ENCODE peak calls at places on chromosomes 12 and 14, in six cellular contexts. One of them, this sample, is unnamed.

GRCh38 chr12:121087467-121088207 is 45.0 kb upstream of the P2RX7 start:
- DNase-seq in fibroblast of lung: no peak
- DNase-seq in CD4-positive, alpha-beta memory T cell: no peak
- DNase-seq in GM23338: no peak
- DNase-seq in pancreas: no peak
- DNase-seq in AG04450: no peak
- DNase-seq in this sample: no peak

GRCh38 chr12:131074221-131075083 is 120.7 kb downstream of the ADGRD1 start:
- DNase-seq in fibroblast of lung: no peak
- DNase-seq in CD4-positive, alpha-beta memory T cell: no peak
- DNase-seq in GM23338: no peak
- DNase-seq in pancreas: no peak
- DNase-seq in AG04450: no peak
- DNase-seq in this sample: no peak

GRCh38 chr14:103129301-103130016 is 6.2 kb downstream of the TNFAIP2 start:
- DNase-seq in fibroblast of lung: no peak
- DNase-seq in CD4-positive, alpha-beta memory T cell: no peak
- DNase-seq in GM23338: no peak
- DNase-seq in pancreas: peak; percentile 54
- DNase-seq in AG04450: no peak
- DNase-seq in this sample: no peak

GRCh38 chr12:43882578-43883178 is 46.8 kb downstream of the TMEM117 start:
- DNase-seq in fibroblast of lung: peak; percentile 50
- DNase-seq in CD4-positive, alpha-beta memory T cell: no peak
- DNase-seq in GM23338: peak; percentile 79
- DNase-seq in pancreas: no peak
- DNase-seq in AG04450: peak; percentile 54
- DNase-seq in this sample: peak; percentile 30

GRCh38 chr14:75242546-75243273 is 35.9 kb upstream of the FOS start:
- DNase-seq in fibroblast of lung: peak; percentile 85
- DNase-seq in CD4-positive, alpha-beta memory T cell: no peak
- DNase-seq in GM23338: no peak
- DNase-seq in pancreas: no peak
- DNase-seq in AG04450: peak; percentile 69
- DNase-seq in this sample: no peak

GRCh38 chr12:120892265-120892664 is 11.9 kb downstream of the SPPL3 start:
- DNase-seq in fibroblast of lung: no peak
- DNase-seq in CD4-positive, alpha-beta memory T cell: no peak
- DNase-seq in GM23338: no peak
- DNase-seq in pancreas: no peak
- DNase-seq in AG04450: no peak
- DNase-seq in this sample: no peak

GRCh38 chr12:22190-22529 is 44.4 kb upstream of the IQSEC3 start:
- DNase-seq in fibroblast of lung: no peak
- DNase-seq in CD4-positive, alpha-beta memory T cell: no peak
- DNase-seq in GM23338: no peak
- DNase-seq in pancreas: peak; percentile 13
- DNase-seq in AG04450: no peak
- DNase-seq in this sample: no peak

GRCh38 chr12:126418357-126418756 is 1353.1 kb downstream of the AACS start:
- DNase-seq in fibroblast of lung: no peak
- DNase-seq in CD4-positive, alpha-beta memory T cell: no peak
- DNase-seq in GM23338: no peak
- DNase-seq in pancreas: no peak
- DNase-seq in AG04450: no peak
- DNase-seq in this sample: no peak

GRCh38 chr14:103675957-103676356 is 39.3 kb downstream of the XRCC3 start:
- DNase-seq in fibroblast of lung: no peak
- DNase-seq in CD4-positive, alpha-beta memory T cell: no peak
- DNase-seq in GM23338: no peak
- DNase-seq in pancreas: no peak
- DNase-seq in AG04450: no peak
- DNase-seq in this sample: no peak

GRCh38 chr12:126667340-126667739 is 1599.6 kb upstream of the TMEM132C start:
- DNase-seq in fibroblast of lung: peak; percentile 98
- DNase-seq in CD4-positive, alpha-beta memory T cell: no peak
- DNase-seq in GM23338: no peak
- DNase-seq in pancreas: no peak
- DNase-seq in AG04450: no peak
- DNase-seq in this sample: no peak

GRCh38 chr12:106459534-106459933 is 102.0 kb downstream of the POLR3B start:
- DNase-seq in fibroblast of lung: no peak
- DNase-seq in CD4-positive, alpha-beta memory T cell: no peak
- DNase-seq in GM23338: no peak
- DNase-seq in pancreas: no peak
- DNase-seq in AG04450: no peak
- DNase-seq in this sample: no peak

GRCh38 chr14:33186656-33187055 is 248.0 kb downstream of the NPAS3 start:
- DNase-seq in fibroblast of lung: no peak
- DNase-seq in CD4-positive, alpha-beta memory T cell: no peak
- DNase-seq in GM23338: no peak
- DNase-seq in pancreas: no peak
- DNase-seq in AG04450: no peak
- DNase-seq in this sample: no peak

GRCh38 chr12:105825141-105825540 is 313.6 kb downstream of the NUAK1 start:
- DNase-seq in fibroblast of lung: peak; percentile 65
- DNase-seq in CD4-positive, alpha-beta memory T cell: no peak
- DNase-seq in GM23338: no peak
- DNase-seq in pancreas: no peak
- DNase-seq in AG04450: no peak
- DNase-seq in this sample: no peak

GRCh38 chr12:18747960-18748359 is 10.0 kb downstream of the CAPZA3 start:
- DNase-seq in fibroblast of lung: peak; percentile 99
- DNase-seq in CD4-positive, alpha-beta memory T cell: no peak
- DNase-seq in GM23338: peak; percentile 35
- DNase-seq in pancreas: no peak
- DNase-seq in AG04450: peak; percentile 77
- DNase-seq in this sample: no peak

GRCh38 chr14:104547998-104548700 is 31.4 kb upstream of the C14orf180 start:
- DNase-seq in fibroblast of lung: no peak
- DNase-seq in CD4-positive, alpha-beta memory T cell: no peak
- DNase-seq in GM23338: no peak
- DNase-seq in pancreas: no peak
- DNase-seq in AG04450: no peak
- DNase-seq in this sample: no peak

GRCh38 chr12:106305376-106305775 is 2.8 kb downstream of the TCP11L2 start:
- DNase-seq in fibroblast of lung: peak; percentile 15
- DNase-seq in CD4-positive, alpha-beta memory T cell: no peak
- DNase-seq in GM23338: peak; percentile 13
- DNase-seq in pancreas: no peak
- DNase-seq in AG04450: no peak
- DNase-seq in this sample: no peak

GRCh38 chr14:103819503-103820307 is 27.7 kb downstream of the PPP1R13B start:
- DNase-seq in fibroblast of lung: peak; percentile 15
- DNase-seq in CD4-positive, alpha-beta memory T cell: no peak
- DNase-seq in GM23338: peak; percentile 86
- DNase-seq in pancreas: no peak
- DNase-seq in AG04450: no peak
- DNase-seq in this sample: peak; percentile 53

GRCh38 chr14:96267336-96267735 is 11.3 kb downstream of the BDKRB1 start:
- DNase-seq in fibroblast of lung: peak; percentile 70
- DNase-seq in CD4-positive, alpha-beta memory T cell: no peak
- DNase-seq in GM23338: no peak
- DNase-seq in pancreas: no peak
- DNase-seq in AG04450: peak; percentile 69
- DNase-seq in this sample: no peak

GRCh38 chr12:10130042-10130441 is at the start of gene CLEC7A:
- DNase-seq in fibroblast of lung: no peak
- DNase-seq in CD4-positive, alpha-beta memory T cell: no peak
- DNase-seq in GM23338: no peak
- DNase-seq in pancreas: no peak
- DNase-seq in AG04450: no peak
- DNase-seq in this sample: no peak

GRCh38 chr14:50862171-50862570 is 9.7 kb upstream of the ABHD12B start:
- DNase-seq in fibroblast of lung: no peak
- DNase-seq in CD4-positive, alpha-beta memory T cell: no peak
- DNase-seq in GM23338: no peak
- DNase-seq in pancreas: no peak
- DNase-seq in AG04450: no peak
- DNase-seq in this sample: no peak

GRCh38 chr12:106736051-106736957 is 38.2 kb upstream of the RIC8B start:
- DNase-seq in fibroblast of lung: no peak
- DNase-seq in CD4-positive, alpha-beta memory T cell: no peak
- DNase-seq in GM23338: peak; percentile 30
- DNase-seq in pancreas: no peak
- DNase-seq in AG04450: no peak
- DNase-seq in this sample: no peak

GRCh38 chr14:48193893-48194292 is 518.5 kb upstream of the MDGA2 start:
- DNase-seq in fibroblast of lung: no peak
- DNase-seq in CD4-positive, alpha-beta memory T cell: no peak
- DNase-seq in GM23338: peak; percentile 34
- DNase-seq in pancreas: no peak
- DNase-seq in AG04450: no peak
- DNase-seq in this sample: no peak

GRCh38 chr14:68172664-68173063 is 353.1 kb downstream of the RAD51B start:
- DNase-seq in fibroblast of lung: peak; percentile 63
- DNase-seq in CD4-positive, alpha-beta memory T cell: no peak
- DNase-seq in GM23338: no peak
- DNase-seq in pancreas: no peak
- DNase-seq in AG04450: no peak
- DNase-seq in this sample: no peak

DNA sequence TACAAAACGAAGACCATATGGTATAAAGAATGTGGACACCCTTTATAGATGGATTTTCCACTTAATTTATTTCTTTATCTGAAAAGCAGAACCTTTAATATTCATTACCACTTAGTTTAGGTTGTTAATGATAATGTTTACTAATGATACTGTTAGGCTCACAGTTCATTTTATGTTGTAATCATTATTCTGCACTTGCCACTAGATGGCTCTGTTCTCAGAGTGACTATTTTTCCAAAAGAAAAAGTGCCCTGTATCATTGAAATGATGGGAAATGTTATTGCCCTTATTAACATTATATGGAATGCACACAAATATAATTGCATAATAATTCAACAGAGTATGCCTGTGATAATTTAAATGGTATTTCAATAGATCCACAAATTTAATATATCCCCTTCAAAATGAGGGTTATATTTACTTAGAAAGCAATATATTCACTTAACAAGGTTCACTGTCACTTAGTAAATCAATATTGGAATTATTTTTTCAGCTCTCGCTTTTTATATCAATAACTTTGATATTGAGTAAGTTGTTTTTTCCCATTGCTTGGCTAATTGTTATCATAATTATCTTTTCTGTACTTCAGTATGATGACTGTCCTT is 95.7 kb downstream of the PDE3A start:
- DNase-seq in fibroblast of lung: no peak
- DNase-seq in CD4-positive, alpha-beta memory T cell: no peak
- DNase-seq in GM23338: peak; percentile 44
- DNase-seq in pancreas: no peak
- DNase-seq in AG04450: no peak
- DNase-seq in this sample: no peak
- H3K27ac ChIP-seq in fibroblast of lung: no peak overlapping the region
- H3K27ac ChIP-seq in CD4-positive, alpha-beta memory T cell: no peak overlapping the region
- H3K27ac ChIP-seq in GM23338: no peak overlapping the region
- H3K27ac ChIP-seq in pancreas: no peak overlapping the region
- H3K27ac ChIP-seq in AG04450: no peak overlapping the region
- H3K27ac ChIP-seq in this sample: no peak overlapping the region

DNA sequence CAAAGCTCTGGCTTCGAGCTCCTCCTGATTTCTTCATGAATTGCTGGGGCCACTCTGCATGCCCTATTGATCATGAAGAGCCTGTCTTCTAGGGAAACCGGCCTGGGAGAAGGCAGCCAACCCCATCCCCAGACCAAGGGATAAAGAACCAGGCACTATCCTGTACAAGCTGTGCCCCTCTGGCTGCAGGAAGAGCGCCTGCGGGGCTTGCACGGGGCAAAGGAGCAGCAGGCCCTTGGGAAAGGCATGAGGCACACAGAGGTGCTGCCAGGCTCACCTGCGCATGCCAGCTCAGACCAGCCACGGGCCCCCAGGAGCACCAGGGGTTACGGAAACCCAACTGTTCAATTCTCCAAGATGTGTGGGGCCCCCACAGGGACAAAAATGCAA is 2.1 kb downstream of the ITPK1 start:
- DNase-seq in fibroblast of lung: no peak
- DNase-seq in CD4-positive, alpha-beta memory T cell: no peak
- DNase-seq in GM23338: peak; percentile 48
- DNase-seq in pancreas: no peak
- DNase-seq in AG04450: no peak
- DNase-seq in this sample: no peak
- H3K4me3 ChIP-seq in fibroblast of lung: no peak overlapping the region
- H3K4me3 ChIP-seq in CD4-positive, alpha-beta memory T cell: no peak overlapping the region
- H3K4me3 ChIP-seq in GM23338: peak overlapping the region; percentile 95
- H3K4me3 ChIP-seq in pancreas: no peak overlapping the region
- H3K4me3 ChIP-seq in AG04450: peak overlapping the region; percentile 13
- H3K4me3 ChIP-seq in this sample: no peak overlapping the region

GRCh38 chr12:110109037-110109836 is 14.9 kb upstream of the IFT81 start:
- DNase-seq in fibroblast of lung: peak; percentile 100
- DNase-seq in CD4-positive, alpha-beta memory T cell: no peak
- DNase-seq in GM23338: peak; percentile 49
- DNase-seq in pancreas: no peak
- DNase-seq in AG04450: peak; percentile 97
- DNase-seq in this sample: peak; percentile 93
- H3K27ac ChIP-seq in fibroblast of lung: peak overlapping the region; percentile 90
- H3K27ac ChIP-seq in CD4-positive, alpha-beta memory T cell: no peak overlapping the region
- H3K27ac ChIP-seq in GM23338: peak overlapping the region; percentile 12
- H3K27ac ChIP-seq in pancreas: peak overlapping the region; percentile 55
- H3K27ac ChIP-seq in AG04450: peak overlapping the region; percentile 98
- H3K27ac ChIP-seq in this sample: peak overlapping the region; percentile 90

GRCh38 chr14:22479781-22480464 is 109.1 kb downstream of the DAD1 start:
- DNase-seq in fibroblast of lung: peak; percentile 34
- DNase-seq in CD4-positive, alpha-beta memory T cell: no peak
- DNase-seq in GM23338: no peak
- DNase-seq in pancreas: no peak
- DNase-seq in AG04450: no peak
- DNase-seq in this sample: no peak
- H3K4me3 ChIP-seq in fibroblast of lung: no peak overlapping the region
- H3K4me3 ChIP-seq in CD4-positive, alpha-beta memory T cell: no peak overlapping the region
- H3K4me3 ChIP-seq in GM23338: no peak overlapping the region
- H3K4me3 ChIP-seq in pancreas: no peak overlapping the region
- H3K4me3 ChIP-seq in AG04450: no peak overlapping the region
- H3K4me3 ChIP-seq in this sample: no peak overlapping the region

GRCh38 chr14:44791730-44792129 is 170.0 kb downstream of the KLHL28 start:
- DNase-seq in fibroblast of lung: peak; percentile 48
- DNase-seq in CD4-positive, alpha-beta memory T cell: no peak
- DNase-seq in GM23338: no peak
- DNase-seq in pancreas: no peak
- DNase-seq in AG04450: no peak
- DNase-seq in this sample: no peak
- H3K27ac ChIP-seq in fibroblast of lung: no peak overlapping the region
- H3K27ac ChIP-seq in CD4-positive, alpha-beta memory T cell: no peak overlapping the region
- H3K27ac ChIP-seq in GM23338: no peak overlapping the region
- H3K27ac ChIP-seq in pancreas: no peak overlapping the region
- H3K27ac ChIP-seq in AG04450: no peak overlapping the region
- H3K27ac ChIP-seq in this sample: no peak overlapping the region

This sample was measured in adrenal gland.